ENCODE peak calls at places on chromosomes 13 and 19, in five cellular contexts. I is SJCRH30; C is endodermal cell; U is small intestine; R is CD8-positive, alpha-beta T cell. G is an unnamed sample. For H3K9me3, the result is how much of the 10 kb centered on the place peaks cover.

GRCh38 chr19:32407004-32407992 is 1.7 kb downstream of the DPY19L3 start:
- DNase-seq in U (no peak), I (no peak), C (peak), R (no peak), G (no peak)

GRCh38 chr13:113853518-113854237 is 10.2 kb downstream of the GAS6 start:
- DNase-seq in R (no peak), C (peak), I (no peak), U (no peak), G (no peak)

GRCh38 chr13:32323912-32324311 is 8.6 kb downstream of the BRCA2 start:
- DNase-seq in I (no peak), C (no peak), R (no peak), U (no peak), G (no peak)

GRCh38 chr13:33676045-33676699 is 141.8 kb upstream of the RFC3 start:
- DNase-seq in I (peak), R (no peak), U (peak), C (no peak), G (peak)

GRCh38 chr19:5116292-5116691 is 147.4 kb downstream of the KDM4B start:
- DNase-seq in R (no peak), U (no peak), C (no peak), I (no peak), G (no peak)

GRCh38 chr19:16470541-16470910 is 1.2 kb downstream of the EPS15L1 start:
- DNase-seq in U (no peak), C (no peak), R (no peak), I (no peak), G (no peak)

GRCh38 chr13:93004919-93005318 is 221.7 kb upstream of the GPC6 start:
- DNase-seq in U (no peak), I (peak), R (no peak), C (peak), G (peak)

GRCh38 chr13:46286972-46287371 is 75.2 kb downstream of the LRRC63 start:
- DNase-seq in I (no peak), C (no peak), R (no peak), U (no peak), G (no peak)

GRCh38 chr13:111954681-111955411 is 112.1 kb upstream of the SOX1 start:
- DNase-seq in U (no peak), I (peak), C (peak), R (no peak), G (no peak)

GRCh38 chr13:63855457-63856118 is 2439.9 kb upstream of the PCDH20 start:
- DNase-seq in R (no peak), I (no peak), C (no peak), U (no peak), G (no peak)

GRCh38 chr19:32708457-32708856 is 11.1 kb upstream of the TDRD12 start:
- DNase-seq in R (no peak), C (no peak), I (no peak), U (no peak), G (no peak)

GRCh38 chr13:55577082-55577846 is 1563.5 kb upstream of the PRR20A start:
- DNase-seq in U (no peak), R (no peak), C (peak), I (peak), G (no peak)

GRCh38 chr19:46347985-46348384 is 1.1 kb downstream of the PPP5C start:
- DNase-seq in R (no peak), C (no peak), I (no peak), U (no peak), G (no peak)

GRCh38 chr19:3111586-3112247 is 17.6 kb downstream of the GNA11 start:
- DNase-seq in R (no peak), I (no peak), C (no peak), U (no peak), G (no peak)

GRCh38 chr13:42398542-42398941 is 126.6 kb downstream of the AKAP11 start:
- DNase-seq in I (peak), R (no peak), C (no peak), U (no peak), G (no peak)

GRCh38 chr19:56367829-56368711 is 25.3 kb downstream of the ZNF582 start:
- DNase-seq in C (peak), R (peak), U (peak), I (peak), G (peak)
- H3K9me3 ChIP-seq in C (half or more), R (under half), U (under half), I (under half), G (under half)

DNA sequence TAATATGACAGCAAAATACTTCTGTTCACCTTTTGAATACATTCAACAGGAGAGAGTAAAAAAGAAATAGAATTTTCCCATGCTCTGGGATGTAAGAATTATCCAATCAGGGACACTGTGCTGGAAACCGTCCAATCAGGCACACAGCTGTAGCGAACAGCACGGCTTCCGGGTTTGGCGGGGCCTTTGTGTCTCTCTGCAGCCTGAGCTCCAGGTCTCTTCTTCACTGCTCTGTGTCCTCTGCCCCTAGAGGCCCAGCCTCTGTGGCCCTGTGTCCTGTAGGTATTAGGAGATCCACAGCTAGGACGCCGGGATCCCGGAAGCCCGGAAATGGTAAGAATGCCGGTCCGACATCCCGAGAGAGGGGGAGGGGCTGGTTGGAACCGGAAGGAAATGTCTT is 92.7 kb downstream of the ZNF737 start:
- DNase-seq in U (no peak), R (no peak), C (no peak), I (no peak), G (no peak)
- H3K9me3 ChIP-seq in U (under half), R (under half), C (under half), I (under half), G (under half)

GRCh38 chr19:57096640-57097361 is 23.0 kb upstream of the USP29 start:
- DNase-seq in U (no peak), R (no peak), C (no peak), I (peak), G (no peak)
- H3K9me3 ChIP-seq in U (under half), R (under half), C (under half), I (under half), G (under half)

GRCh38 chr19:52114691-52115090 is 19.1 kb upstream of the ZNF841 start:
- DNase-seq in I (no peak), C (no peak), R (no peak), U (no peak), G (no peak)
- H3K9me3 ChIP-seq in I (half or more), C (half or more), R (half or more), U (under half), G (half or more)

GRCh38 chr19:56995298-56995697 is 124.5 kb upstream of the USP29 start:
- DNase-seq in U (no peak), R (no peak), C (no peak), I (no peak), G (no peak)

GRCh38 chr19:56993851-56994250 is 125.9 kb upstream of the USP29 start:
- DNase-seq in I (peak), C (no peak), R (no peak), U (no peak), G (no peak)

DNA sequence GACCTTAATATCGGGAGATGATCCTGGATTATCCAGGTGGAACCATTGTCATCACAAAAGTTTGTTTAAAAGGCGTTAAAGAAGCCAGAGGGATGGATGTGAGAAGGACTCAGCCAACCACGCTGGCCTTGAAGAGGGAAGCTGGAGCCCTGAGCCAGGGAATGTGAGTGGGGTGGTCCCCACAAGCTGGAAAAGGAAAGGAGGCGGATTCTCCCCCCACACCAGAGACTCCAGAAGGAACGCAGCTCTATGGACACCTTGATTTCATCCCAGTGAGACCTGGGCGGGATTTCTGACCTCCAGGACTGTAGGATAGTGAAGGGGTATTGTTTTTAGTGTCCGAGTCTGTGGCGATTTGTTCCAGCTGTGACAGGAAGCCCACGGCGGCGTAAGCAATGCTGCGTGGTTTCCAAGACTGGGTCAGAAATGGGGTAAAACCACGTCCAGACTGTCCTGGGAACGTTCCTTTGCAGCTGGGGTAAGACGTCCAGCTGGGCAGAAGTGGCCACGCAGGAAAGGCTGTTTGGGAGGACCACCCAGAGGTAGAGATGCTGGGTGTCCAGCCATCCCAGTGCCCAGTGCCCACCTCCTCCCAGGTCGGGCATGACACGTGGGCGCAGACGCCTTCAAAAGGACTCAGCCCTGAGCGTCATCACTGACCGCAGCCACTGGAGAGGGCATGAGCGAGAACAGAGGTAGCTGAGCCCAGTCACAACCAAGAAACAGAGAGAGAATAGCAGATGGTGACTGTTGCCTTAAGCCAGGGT is 125.4 kb upstream of the USP29 start:
- DNase-seq in I (peak), U (no peak), R (no peak), C (no peak), G (no peak)
- H3K9me3 ChIP-seq in I (under half), U (under half), R (under half), C (half or more), G (under half)

GRCh38 chr19:9060559-9061340 is 26.1 kb upstream of the OR1M1 start:
- DNase-seq in C (no peak), U (no peak), R (no peak), I (no peak), G (no peak)
- H3K9me3 ChIP-seq in C (under half), U (under half), R (under half), I (under half), G (under half)

GRCh38 chr19:58056261-58056660 is 2.8 kb upstream of the ZNF135 start:
- DNase-seq in C (no peak), U (no peak), R (no peak), I (no peak), G (no peak)
- H3K9me3 ChIP-seq in C (under half), U (under half), R (under half), I (under half), G (under half)

GRCh38 chr19:56369886-56370676 is 23.3 kb downstream of the ZNF582 start:
- DNase-seq in C (no peak), R (no peak), U (no peak), I (no peak), G (no peak)
- H3K9me3 ChIP-seq in C (half or more), R (under half), U (under half), I (under half), G (under half)